ENCODE peak calls at places on chromosomes 1 and 21, in five cellular contexts. F, H, M, O and Z are unnamed samples.

GRCh38 chr1:8201331-8201861 is 116.5 kb upstream of the SLC45A1 start:
- DNase-seq in F (no peak), O (no peak), M (no peak), H (peak), Z (no peak)

GRCh38 chr1:48102766-48103165 is 105.6 kb upstream of the TRABD2B start:
- DNase-seq in H (no peak), F (no peak), M (peak), O (no peak), Z (no peak)

GRCh38 chr1:78038491-78038939 is 7.3 kb upstream of the GIPC2 start:
- DNase-seq in F (no peak), H (no peak), M (no peak), O (no peak), Z (no peak)

GRCh38 chr1:204196068-204196795 is at the start of gene KISS1:
- DNase-seq in H (no peak), M (no peak), O (no peak), F (no peak), Z (no peak)

GRCh38 chr1:67755619-67756018 is 70.6 kb downstream of the GADD45A start:
- DNase-seq in H (no peak), O (no peak), F (no peak), M (no peak), Z (no peak)

GRCh38 chr1:220137006-220137794 is 43.3 kb downstream of the IARS2 start:
- DNase-seq in F (no peak), O (no peak), M (peak), H (no peak), Z (no peak)

GRCh38 chr1:8318436-8318835 is 522 bp downstream of the SLC45A1 start:
- DNase-seq in H (peak), F (no peak), M (no peak), O (no peak), Z (no peak)

GRCh38 chr1:199978408-199978940 is 49.0 kb upstream of the NR5A2 start:
- DNase-seq in O (no peak), H (no peak), M (peak), F (no peak), Z (peak)

GRCh38 chr1:113784104-113784779 is 25.0 kb upstream of the PHTF1 start:
- DNase-seq in O (no peak), H (peak), M (no peak), F (peak), Z (no peak)

GRCh38 chr1:25909062-25909461 is 2.8 kb upstream of the STMN1 start:
- DNase-seq in F (no peak), M (no peak), O (no peak), H (no peak), Z (no peak)

GRCh38 chr1:118339431-118340146 is 154.6 kb upstream of the SPAG17 start:
- DNase-seq in O (no peak), F (no peak), M (no peak), H (no peak), Z (no peak)

GRCh38 chr1:11967028-11967547 is 13.2 kb upstream of the MFN2 start:
- DNase-seq in M (peak), H (peak), O (no peak), F (peak), Z (peak)

GRCh38 chr1:206723500-206724472 is 39.1 kb downstream of the MAPKAPK2 start:
- DNase-seq in M (peak), H (peak), F (no peak), O (no peak), Z (no peak)

GRCh38 chr1:17214876-17215544 is 10.1 kb downstream of the PADI1 start:
- DNase-seq in H (peak), F (no peak), O (no peak), M (no peak), Z (no peak)

GRCh38 chr1:23370744-23371710 is 1.4 kb upstream of the ZNF436 start:
- DNase-seq in H (peak), F (no peak), M (peak), O (no peak), Z (no peak)

GRCh38 chr1:111183681-111184080 is 16.8 kb downstream of the DENND2D start:
- DNase-seq in F (no peak), H (no peak), O (no peak), M (no peak), Z (no peak)

GRCh38 chr1:233565313-233565712 is 48.6 kb upstream of the KCNK1 start:
- DNase-seq in H (no peak), M (no peak), F (no peak), O (no peak), Z (no peak)

GRCh38 chr1:28887418-28887834 is 26.9 kb upstream of the EPB41 start:
- DNase-seq in F (peak), H (peak), M (no peak), O (no peak), Z (no peak)

GRCh38 chr1:88544166-88544565 is 139.9 kb upstream of the PKN2 start:
- DNase-seq in F (no peak), H (no peak), O (no peak), M (no peak), Z (no peak)

GRCh38 chr1:243496173-243496553 is 240.3 kb downstream of the SDCCAG8 start:
- DNase-seq in H (no peak), O (peak), F (peak), M (no peak), Z (peak)

GRCh38 chr1:77018386-77019156 is 151.3 kb downstream of the ST6GALNAC5 start:
- DNase-seq in M (no peak), H (peak), O (no peak), F (no peak), Z (no peak)

GRCh38 chr1:12143631-12144155 is 23.1 kb upstream of the TNFRSF1B start:
- DNase-seq in O (no peak), H (peak), F (peak), M (peak), Z (no peak)

GRCh38 chr1:110829955-110830553 is 42.9 kb upstream of the CD53 start:
- DNase-seq in O (no peak), H (peak), F (peak), M (peak), Z (peak)

GRCh38 chr1:28208818-28209441 is 23.9 kb downstream of the DNAJC8 start:
- DNase-seq in H (peak), O (peak), M (peak), F (peak), Z (peak)

GRCh38 chr1:95233321-95233736 is 681 bp upstream of the RWDD3 start:
- DNase-seq in M (peak), O (no peak), H (peak), F (no peak), Z (no peak)

GRCh38 chr1:77446841-77447555 is 165.2 kb downstream of the AK5 start:
- DNase-seq in O (no peak), M (no peak), F (no peak), H (peak), Z (no peak)

GRCh38 chr1:94236630-94237290 is 624 bp downstream of the ARHGAP29 start:
- DNase-seq in O (no peak), F (no peak), M (peak), H (peak), Z (peak)

GRCh38 chr1:25194054-25194453 is 38.2 kb downstream of the SYF2 start:
- DNase-seq in H (no peak), F (no peak), M (no peak), O (no peak), Z (no peak)

GRCh38 chr1:94115900-94116436 is 5.0 kb downstream of the ABCA4 start:
- DNase-seq in F (no peak), M (no peak), O (no peak), H (no peak), Z (no peak)

GRCh38 chr1:1434812-1435093 is 737 bp upstream of the VWA1 start:
- DNase-seq in M (no peak), H (no peak), F (peak), O (no peak), Z (no peak)

GRCh38 chr1:161007369-161007768 is 13.6 kb downstream of the F11R start:
- DNase-seq in H (no peak), O (no peak), F (no peak), M (no peak), Z (no peak)

GRCh38 chr1:161365207-161365606 is 2.5 kb downstream of the CFAP126 start:
- DNase-seq in F (no peak), M (no peak), H (no peak), O (no peak), Z (no peak)

GRCh38 chr1:206070627-206071304 is 17.8 kb downstream of the RHEX start:
- DNase-seq in F (no peak), H (no peak), O (no peak), M (no peak), Z (no peak)

GRCh38 chr21:46409641-46410406 is 48.9 kb upstream of the DIP2A start:
- DNase-seq in H (no peak), F (no peak), O (no peak), M (no peak), Z (no peak)

GRCh38 chr1:156886583-156887302 is 6.8 kb upstream of the PEAR1 start:
- DNase-seq in H (no peak), M (no peak), O (no peak), F (no peak), Z (no peak)